ENCODE peak calls at places on chromosomes 6 and 20, in nine cellular contexts. K, X, F, E, R, J, G, A and D are unnamed samples.

GRCh38 chr6:125869427-125869826 is 78.7 kb downstream of the NCOA7 start:
- DNase-seq in X (no peak), F (no peak), G (no peak), A (no peak), K (peak; percentile 26), E (no peak), J (no peak), R (no peak), D (no peak)

GRCh38 chr6:31122803-31123706 is 2.8 kb upstream of the CDSN start:
- DNase-seq in X (no peak), R (peak; percentile 52), F (no peak), G (no peak), J (peak; percentile 94), K (peak; percentile 84), E (peak; percentile 93), A (no peak), D (peak; percentile 90)

GRCh38 chr6:168196881-168197635 is 118.0 kb upstream of the FRMD1 start:
- DNase-seq in J (no peak), F (no peak), A (no peak), G (no peak), X (no peak), E (no peak), R (no peak), K (no peak), D (no peak)

GRCh38 chr20:46070215-46070910 is 19.4 kb downstream of the NCOA5 start:
- DNase-seq in G (no peak), R (peak; percentile 40), J (peak; percentile 79), A (no peak), E (peak; percentile 44), K (no peak), X (no peak), F (no peak), D (peak; percentile 88)

GRCh38 chr20:24060851-24061590 is 72.4 kb upstream of the GGTLC1 start:
- DNase-seq in G (no peak), J (no peak), E (no peak), R (no peak), X (no peak), A (no peak), K (no peak), F (no peak), D (no peak)

GRCh38 chr6:35496851-35497570 is at the start of gene TEAD3:
- DNase-seq in F (peak; percentile 31), A (peak; percentile 77), J (peak; percentile 97), E (peak; percentile 34), G (no peak), X (peak; percentile 53), R (peak; percentile 78), K (peak; percentile 69), D (peak; percentile 36)

GRCh38 chr6:132084811-132085509 is 133.8 kb upstream of the CCN2 start:
- DNase-seq in J (peak; percentile 88), F (no peak), R (peak; percentile 85), E (peak; percentile 92), K (no peak), X (no peak), G (no peak), A (no peak), D (peak; percentile 88)

GRCh38 chr6:112163295-112164257 is 76.2 kb downstream of the FAM229B start:
- DNase-seq in G (peak; percentile 55), E (peak; percentile 40), A (peak; percentile 78), K (peak; percentile 47), R (peak; percentile 26), X (peak; percentile 66), J (peak; percentile 63), F (peak; percentile 69), D (peak; percentile 35)

GRCh38 chr6:130457605-130458004 is 91.8 kb downstream of the TMEM200A start:
- DNase-seq in G (no peak), F (peak; percentile 17), A (no peak), R (no peak), J (peak; percentile 60), X (no peak), K (no peak), E (no peak), D (no peak)

GRCh38 chr20:33896509-33896908 is 85.4 kb downstream of the CHMP4B start:
- DNase-seq in E (peak; percentile 68), K (no peak), G (no peak), X (no peak), J (peak; percentile 70), F (no peak), R (peak; percentile 75), A (no peak), D (peak; percentile 42)

GRCh38 chr20:8394308-8394945 is 262.4 kb downstream of the PLCB1 start:
- DNase-seq in X (no peak), J (peak; percentile 82), F (no peak), G (no peak), E (no peak), R (peak; percentile 82), K (no peak), A (no peak), D (peak; percentile 20)

GRCh38 chr20:38676576-38676975 is 47.7 kb upstream of the SLC32A1 start:
- DNase-seq in X (no peak), A (no peak), J (no peak), K (no peak), E (no peak), G (no peak), F (no peak), R (no peak), D (no peak)

GRCh38 chr6:21846541-21847451 is 253.2 kb downstream of the SOX4 start:
- DNase-seq in K (no peak), J (no peak), G (no peak), R (no peak), A (no peak), F (peak; percentile 91), X (peak; percentile 1), E (no peak), D (no peak)

GRCh38 chr6:53201270-53201669 is 52.6 kb upstream of the GCM1 start:
- DNase-seq in G (peak; percentile 39), F (no peak), J (no peak), E (no peak), R (no peak), X (no peak), K (no peak), A (no peak), D (no peak)

GRCh38 chr20:48265791-48266190 is 480.5 kb upstream of the SULF2 start:
- DNase-seq in R (no peak), E (no peak), X (no peak), A (no peak), K (no peak), F (no peak), G (no peak), J (no peak), D (no peak)

GRCh38 chr6:36139991-36140710 is 9.8 kb downstream of the MAPK13 start:
- DNase-seq in X (no peak), J (no peak), R (no peak), G (no peak), A (no peak), E (no peak), K (no peak), F (peak; percentile 71), D (no peak)

GRCh38 chr6:12060780-12061619 is 48.9 kb downstream of the HIVEP1 start:
- DNase-seq in K (peak; percentile 70), J (no peak), G (peak; percentile 70), R (peak; percentile 51), E (peak; percentile 26), X (peak; percentile 64), F (no peak), A (peak; percentile 62), D (peak; percentile 56)

GRCh38 chr20:35773154-35773751 is 1.4 kb downstream of the PHF20 start:
- DNase-seq in E (no peak), G (peak; percentile 51), X (peak; percentile 8), K (no peak), A (peak; percentile 37), F (no peak), J (peak; percentile 29), R (no peak), D (peak; percentile 33)

GRCh38 chr6:3258201-3258600 is 546 bp upstream of the PSMG4 start:
- DNase-seq in A (no peak), E (no peak), J (no peak), K (no peak), R (no peak), F (no peak), G (no peak), X (no peak), D (no peak)

GRCh38 chr20:32168184-32168910 is 39.2 kb downstream of the PLAGL2 start:
- DNase-seq in A (no peak), K (no peak), X (no peak), R (peak; percentile 48), J (peak; percentile 67), E (peak; percentile 14), F (peak; percentile 78), G (no peak), D (peak; percentile 14)

GRCh38 chr6:105624055-105624454 is 221.2 kb upstream of the PREP start:
- DNase-seq in A (no peak), G (no peak), J (no peak), K (no peak), E (no peak), X (no peak), F (no peak), R (no peak), D (no peak)

GRCh38 chr20:21090738-21091120 is 15.4 kb downstream of the LINC00237 start:
- DNase-seq in A (no peak), F (no peak), E (no peak), X (no peak), K (no peak), G (no peak), J (no peak), R (no peak), D (no peak)